ENCODE peak calls at places on chromosomes 4 and X, in four cellular contexts. G is astrocyte, E is PC-3, T is DND-41. W is an unnamed sample.

GRCh38 chr4:37516057-37516775 is 170.0 kb downstream of the RELL1 start:
- DNase-seq in T (no peak), G (peak; percentile 3), E (peak; percentile 43), W (no peak)

GRCh38 chrX:141642979-141643378 is 53.5 kb downstream of the SPANXA2 start:
- DNase-seq in G (peak; percentile 20), E (peak; percentile 56), T (no peak), W (peak; percentile 2)

GRCh38 chrX:152637649-152638442 is at the start of gene GABRQ:
- DNase-seq in E (no peak), T (no peak), G (peak; percentile 36), W (peak; percentile 70)

GRCh38 chrX:147180886-147181285 is 366.3 kb upstream of the CXorf51A start:
- DNase-seq in G (no peak), E (peak; percentile 52), T (no peak), W (no peak)

GRCh38 chr4:171639540-171639939 is 173.7 kb upstream of the GALNTL6 start:
- DNase-seq in T (no peak), E (no peak), G (no peak), W (no peak)

GRCh38 chrX:53445977-53446376 is 11.8 kb upstream of the HSD17B10 start:
- DNase-seq in G (no peak), E (peak; percentile 64), T (peak; percentile 19), W (peak; percentile 62)

GRCh38 chrX:154458954-154459829 is 1.1 kb downstream of the PLXNA3 start:
- DNase-seq in T (peak; percentile 59), E (peak; percentile 54), G (no peak), W (peak; percentile 57)

GRCh38 chr4:168587326-168588125 is 90.7 kb downstream of the PALLD start:
- DNase-seq in E (peak; percentile 95), T (no peak), G (peak; percentile 91), W (no peak)

GRCh38 chr4:30844861-30845582 is 124.9 kb downstream of the PCDH7 start:
- DNase-seq in G (no peak), E (no peak), T (no peak), W (peak; percentile 41)

GRCh38 chrX:44093431-44093830 is 120.2 kb upstream of the NDP start:
- DNase-seq in T (no peak), E (no peak), G (no peak), W (no peak)

GRCh38 chrX:134512566-134512965 is 52.6 kb downstream of the HPRT1 start:
- DNase-seq in E (peak; percentile 91), T (no peak), G (peak; percentile 81), W (peak; percentile 18)

GRCh38 chrX:48086119-48086518 is 14.7 kb upstream of the ZNF630 start:
- DNase-seq in T (no peak), E (peak; percentile 59), G (no peak), W (no peak)

GRCh38 chrX:154032653-154033052 is 13.0 kb upstream of the IRAK1 start:
- DNase-seq in G (no peak), E (no peak), T (no peak), W (no peak)

GRCh38 chrX:37646254-37646653 is 39.3 kb upstream of the XK start:
- DNase-seq in E (no peak), G (no peak), T (no peak), W (peak; percentile 9)

GRCh38 chrX:12648995-12649394 is 142.2 kb upstream of the PRPS2 start:
- DNase-seq in E (no peak), G (no peak), T (no peak), W (no peak)

GRCh38 chr4:80207172-80207583 is 9.9 kb downstream of the PRDM8 start:
- DNase-seq in E (no peak), G (no peak), T (no peak), W (no peak)

GRCh38 chrX:110944323-110944761 is 148.7 kb upstream of the CHRDL1 start:
- DNase-seq in G (no peak), T (no peak), E (no peak), W (no peak)

GRCh38 chr4:56080384-56080783 is 131.6 kb downstream of the CEP135 start:
- DNase-seq in E (no peak), G (no peak), T (no peak), W (no peak)

GRCh38 chr4:15106417-15106816 is 104.1 kb downstream of the CPEB2 start:
- DNase-seq in E (no peak), G (no peak), T (no peak), W (no peak)

GRCh38 chrX:70301716-70302115 is 11.8 kb downstream of the KIF4A start:
- DNase-seq in T (no peak), G (peak; percentile 49), E (no peak), W (no peak)

GRCh38 chr4:153465922-153466636 is at the start of gene TMEM131L:
- DNase-seq in T (peak; percentile 81), G (no peak), E (peak; percentile 53), W (peak; percentile 85)

GRCh38 chr4:140497776-140498636 is at the start of gene MGAT4D:
- DNase-seq in G (no peak), T (no peak), E (no peak), W (no peak)

GRCh38 chrX:8738588-8739189 is 6.8 kb upstream of the ANOS1 start:
- DNase-seq in E (peak; percentile 74), G (no peak), T (peak; percentile 24), W (peak; percentile 65)

GRCh38 chrX:15874672-15875071 is 20.1 kb upstream of the AP1S2 start:
- DNase-seq in G (no peak), T (no peak), E (no peak), W (no peak)

GRCh38 chrX:1502241-1502640 is 34.7 kb downstream of the P2RY8 start:
- DNase-seq in T (no peak), E (no peak), G (no peak), W (no peak)

GRCh38 chrX:148599404-148599803 is 99.0 kb downstream of the AFF2 start:
- DNase-seq in T (no peak), G (no peak), E (no peak), W (no peak)

GRCh38 chr4:4981427-4981826 is 37.8 kb downstream of the CYTL1 start:
- DNase-seq in E (no peak), G (no peak), T (no peak), W (no peak)

GRCh38 chr4:80073362-80074008 is 456 bp upstream of the ANTXR2 start:
- DNase-seq in T (peak; percentile 52), G (no peak), E (no peak), W (no peak)

GRCh38 chr4:138062929-138063328 is 179.2 kb downstream of the SLC7A11 start:
- DNase-seq in G (peak; percentile 51), E (peak; percentile 44), T (no peak), W (peak; percentile 22)

GRCh38 chr4:54945838-54946237 is 179.6 kb downstream of the KDR start:
- DNase-seq in E (peak; percentile 34), T (no peak), G (no peak), W (no peak)

GRCh38 chrX:152735860-152736511 is 2.4 kb downstream of the MAGEA12 start:
- DNase-seq in G (no peak), T (no peak), E (no peak), W (no peak)

GRCh38 chr4:113809313-113809712 is 47.8 kb upstream of the CAMK2D start:
- DNase-seq in E (no peak), G (no peak), T (no peak), W (peak; percentile 45)

GRCh38 chrX:96591418-96591817 is 93.2 kb upstream of the DIAPH2 start:
- DNase-seq in T (no peak), E (no peak), G (no peak), W (no peak)

GRCh38 chr4:95124906-95125504 is 367.2 kb downstream of the BMPR1B start:
- DNase-seq in G (peak; percentile 47), T (peak; percentile 23), E (peak; percentile 70), W (peak; percentile 65)

GRCh38 chr4:43587746-43588145 is 695.2 kb downstream of the GRXCR1 start:
- DNase-seq in G (peak; percentile 52), E (no peak), T (no peak), W (no peak)

GRCh38 chr4:6563935-6564645 is 10.9 kb upstream of the MAN2B2 start:
- DNase-seq in G (no peak), T (no peak), E (no peak), W (no peak)
- TF ChIP-seq EZH2 in G (peak; percentile 77), T (no peak), E (no peak), W (peak; percentile 34)

GRCh38 chr4:102826890-102827673 is at the start of gene UBE2D3:
- DNase-seq in T (peak; percentile 96), E (peak; percentile 81), G (peak; percentile 96), W (peak; percentile 96)

GRCh38 chr4:102828497-102828808 is 1.1 kb upstream of the UBE2D3 start:
- DNase-seq in E (no peak), G (no peak), T (no peak), W (no peak)

GRCh38 chr4:102832105-102832504 is 4.8 kb upstream of the UBE2D3 start:
- DNase-seq in E (no peak), G (no peak), T (no peak), W (no peak)

GRCh38 chr4:102827674-102828496 is 534 bp upstream of the UBE2D3 start:
- DNase-seq in G (peak; percentile 100), T (peak; percentile 100), E (peak; percentile 99), W (peak; percentile 100)

GRCh38 chr4:102829803-102830202 is 2.5 kb upstream of the UBE2D3 start:
- DNase-seq in E (no peak), T (no peak), G (no peak), W (no peak)
- TF ChIP-seq EZH2 in E (no peak), T (no peak), G (no peak), W (no peak)

GRCh38 chrX:72306085-72306801 is 529 bp upstream of the CITED1 start:
- DNase-seq in G (no peak), E (peak; percentile 22), T (no peak), W (peak; percentile 40)

GRCh38 chrX:72308209-72308565 is 2.5 kb upstream of the CITED1 start:
- DNase-seq in G (no peak), E (no peak), T (no peak), W (no peak)

GRCh38 chrX:72306851-72307645 is 1.3 kb upstream of the CITED1 start:
- DNase-seq in E (peak; percentile 71), G (peak; percentile 62), T (no peak), W (peak; percentile 78)

GRCh38 chrX:72309297-72310071 is 3.8 kb upstream of the CITED1 start:
- DNase-seq in T (no peak), G (no peak), E (no peak), W (no peak)

DNA sequence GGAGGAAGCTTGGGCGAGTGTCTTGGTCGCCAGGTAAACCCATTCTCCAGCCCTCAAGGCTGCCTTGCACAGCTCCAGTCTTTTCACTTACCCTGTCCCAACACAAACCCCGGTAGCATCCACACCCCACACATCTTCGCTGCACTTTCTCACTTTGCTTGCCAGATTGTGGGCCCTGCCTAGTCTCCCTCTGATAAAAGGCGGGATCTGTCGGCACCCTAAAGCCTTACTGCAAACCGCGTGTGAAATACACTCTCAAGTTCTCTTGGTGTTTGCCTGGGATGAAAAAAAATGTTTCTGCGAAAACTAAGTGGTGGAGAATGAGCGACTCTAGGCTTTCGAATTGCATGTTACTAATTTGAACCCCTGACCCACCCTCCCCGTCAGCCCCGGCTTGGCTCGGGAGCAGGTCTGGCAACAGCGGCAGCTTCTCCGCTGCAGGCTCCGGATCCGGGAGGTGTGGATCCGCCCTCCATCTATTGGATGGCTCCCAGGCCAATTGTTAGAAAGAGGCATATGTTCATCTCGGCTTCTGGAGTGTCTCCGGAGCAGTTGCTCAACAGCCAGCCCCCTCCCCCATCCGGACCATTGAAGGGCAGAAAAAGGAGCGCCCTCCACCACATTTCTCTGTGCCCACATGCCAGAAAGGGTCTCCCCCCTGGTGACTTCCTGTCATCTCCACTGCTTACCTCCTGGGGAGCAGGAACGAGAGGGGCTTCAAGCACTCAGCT is 3.0 kb upstream of the CITED1 start:
- DNase-seq in E (peak; percentile 71), G (peak; percentile 57), T (no peak), W (peak; percentile 83)
- TF ChIP-seq EZH2 in E (no peak), G (peak; percentile 11), T (no peak), W (peak; percentile 45)

GRCh38 chrX:72307646-72308051 is 1.9 kb upstream of the CITED1 start:
- DNase-seq in G (no peak), E (no peak), T (no peak), W (no peak)
- TF ChIP-seq EZH2 in G (no peak), E (no peak), T (no peak), W (no peak)